ENCODE peak calls at places on chromosomes 5 and 9, in five cellular contexts. One of them, this sample, is unnamed.

GRCh38 chr5:69467442-69468225 is 25.0 kb upstream of the OCLN start:
- DNase-seq in iPS-NIHi11: no peak
- DNase-seq in M059J: no peak
- DNase-seq in activated gamma-delta T cell treated with anti-CD3 and anti-CD28 coated beads, Interleukin-2, amount 50 U/mL, for 16 hours: no peak
- DNase-seq in HT1080: no peak
- DNase-seq in this sample: no peak

GRCh38 chr5:132498686-132499271 is 8.2 kb upstream of the IRF1 start:
- DNase-seq in M059J: peak
- DNase-seq in activated gamma-delta T cell treated with anti-CD3 and anti-CD28 coated beads, Interleukin-2, amount 50 U/mL, for 16 hours: no peak
- DNase-seq in HT1080: no peak
- DNase-seq in iPS-NIHi11: no peak
- DNase-seq in this sample: no peak

GRCh38 chr5:177472460-177473441 is 683 bp downstream of the DBN1 start:
- DNase-seq in activated gamma-delta T cell treated with anti-CD3 and anti-CD28 coated beads, Interleukin-2, amount 50 U/mL, for 16 hours: peak
- DNase-seq in HT1080: no peak
- DNase-seq in M059J: peak
- DNase-seq in iPS-NIHi11: peak
- DNase-seq in this sample: peak

GRCh38 chr9:80191108-80191507 is 619.3 kb downstream of the TLE4 start:
- DNase-seq in activated gamma-delta T cell treated with anti-CD3 and anti-CD28 coated beads, Interleukin-2, amount 50 U/mL, for 16 hours: no peak
- DNase-seq in iPS-NIHi11: no peak
- DNase-seq in M059J: no peak
- DNase-seq in HT1080: no peak
- DNase-seq in this sample: no peak

GRCh38 chr9:130236436-130236985 is 29.0 kb upstream of the HMCN2 start:
- DNase-seq in iPS-NIHi11: no peak
- DNase-seq in HT1080: no peak
- DNase-seq in activated gamma-delta T cell treated with anti-CD3 and anti-CD28 coated beads, Interleukin-2, amount 50 U/mL, for 16 hours: no peak
- DNase-seq in M059J: no peak
- DNase-seq in this sample: no peak

GRCh38 chr9:104864675-104865104 is 63.3 kb downstream of the ABCA1 start:
- DNase-seq in activated gamma-delta T cell treated with anti-CD3 and anti-CD28 coated beads, Interleukin-2, amount 50 U/mL, for 16 hours: no peak
- DNase-seq in M059J: no peak
- DNase-seq in iPS-NIHi11: no peak
- DNase-seq in HT1080: no peak
- DNase-seq in this sample: no peak

GRCh38 chr5:75948441-75948840 is 134.7 kb upstream of the SV2C start:
- DNase-seq in HT1080: no peak
- DNase-seq in activated gamma-delta T cell treated with anti-CD3 and anti-CD28 coated beads, Interleukin-2, amount 50 U/mL, for 16 hours: no peak
- DNase-seq in M059J: no peak
- DNase-seq in iPS-NIHi11: no peak
- DNase-seq in this sample: no peak

GRCh38 chr5:164052536-164053090 is 547.2 kb downstream of the MAT2B start:
- DNase-seq in HT1080: no peak
- DNase-seq in M059J: peak
- DNase-seq in activated gamma-delta T cell treated with anti-CD3 and anti-CD28 coated beads, Interleukin-2, amount 50 U/mL, for 16 hours: no peak
- DNase-seq in iPS-NIHi11: no peak
- DNase-seq in this sample: no peak

GRCh38 chr5:7991125-7991821 is 122.3 kb downstream of the MTRR start:
- DNase-seq in activated gamma-delta T cell treated with anti-CD3 and anti-CD28 coated beads, Interleukin-2, amount 50 U/mL, for 16 hours: no peak
- DNase-seq in HT1080: peak
- DNase-seq in M059J: peak
- DNase-seq in iPS-NIHi11: peak
- DNase-seq in this sample: no peak

GRCh38 chr5:50733737-50734136 is 67.3 kb downstream of the PARP8 start:
- DNase-seq in iPS-NIHi11: no peak
- DNase-seq in HT1080: no peak
- DNase-seq in M059J: no peak
- DNase-seq in activated gamma-delta T cell treated with anti-CD3 and anti-CD28 coated beads, Interleukin-2, amount 50 U/mL, for 16 hours: no peak
- DNase-seq in this sample: no peak

GRCh38 chr9:75372499-75373268 is 284.4 kb downstream of the OSTF1 start:
- DNase-seq in activated gamma-delta T cell treated with anti-CD3 and anti-CD28 coated beads, Interleukin-2, amount 50 U/mL, for 16 hours: no peak
- DNase-seq in HT1080: peak
- DNase-seq in iPS-NIHi11: no peak
- DNase-seq in M059J: peak
- DNase-seq in this sample: no peak

GRCh38 chr5:159094745-159095144 is 5.0 kb downstream of the EBF1 start:
- DNase-seq in activated gamma-delta T cell treated with anti-CD3 and anti-CD28 coated beads, Interleukin-2, amount 50 U/mL, for 16 hours: peak
- DNase-seq in M059J: peak
- DNase-seq in HT1080: peak
- DNase-seq in iPS-NIHi11: no peak
- DNase-seq in this sample: peak

GRCh38 chr5:53100606-53101005 is 9.0 kb downstream of the MOCS2 start:
- DNase-seq in activated gamma-delta T cell treated with anti-CD3 and anti-CD28 coated beads, Interleukin-2, amount 50 U/mL, for 16 hours: no peak
- DNase-seq in iPS-NIHi11: no peak
- DNase-seq in M059J: no peak
- DNase-seq in HT1080: no peak
- DNase-seq in this sample: no peak

GRCh38 chr9:109903515-109904138 is 123.6 kb downstream of the PALM2AKAP2 start:
- DNase-seq in activated gamma-delta T cell treated with anti-CD3 and anti-CD28 coated beads, Interleukin-2, amount 50 U/mL, for 16 hours: peak
- DNase-seq in iPS-NIHi11: peak
- DNase-seq in M059J: peak
- DNase-seq in HT1080: peak
- DNase-seq in this sample: peak

GRCh38 chr9:104094534-104095020 is 468 bp downstream of the SMC2 start:
- DNase-seq in HT1080: peak
- DNase-seq in iPS-NIHi11: peak
- DNase-seq in activated gamma-delta T cell treated with anti-CD3 and anti-CD28 coated beads, Interleukin-2, amount 50 U/mL, for 16 hours: no peak
- DNase-seq in M059J: no peak
- DNase-seq in this sample: no peak

GRCh38 chr9:102032614-102033013 is 294.2 kb upstream of the GRIN3A start:
- DNase-seq in M059J: no peak
- DNase-seq in activated gamma-delta T cell treated with anti-CD3 and anti-CD28 coated beads, Interleukin-2, amount 50 U/mL, for 16 hours: no peak
- DNase-seq in HT1080: no peak
- DNase-seq in iPS-NIHi11: no peak
- DNase-seq in this sample: no peak

GRCh38 chr5:179217356-179217755 is 127.9 kb downstream of the ADAMTS2 start:
- DNase-seq in iPS-NIHi11: no peak
- DNase-seq in HT1080: no peak
- DNase-seq in M059J: peak
- DNase-seq in activated gamma-delta T cell treated with anti-CD3 and anti-CD28 coated beads, Interleukin-2, amount 50 U/mL, for 16 hours: no peak
- DNase-seq in this sample: no peak

GRCh38 chr5:133757396-133757795 is 145.1 kb upstream of the FSTL4 start:
- DNase-seq in iPS-NIHi11: no peak
- DNase-seq in activated gamma-delta T cell treated with anti-CD3 and anti-CD28 coated beads, Interleukin-2, amount 50 U/mL, for 16 hours: no peak
- DNase-seq in HT1080: no peak
- DNase-seq in M059J: no peak
- DNase-seq in this sample: no peak

GRCh38 chr5:102858808-102859207 is 103.7 kb downstream of the PAM start:
- DNase-seq in M059J: peak
- DNase-seq in HT1080: peak
- DNase-seq in activated gamma-delta T cell treated with anti-CD3 and anti-CD28 coated beads, Interleukin-2, amount 50 U/mL, for 16 hours: no peak
- DNase-seq in iPS-NIHi11: no peak
- DNase-seq in this sample: no peak

GRCh38 chr9:77015291-77016048 is 4.0 kb upstream of the FOXB2 start:
- DNase-seq in HT1080: no peak
- DNase-seq in activated gamma-delta T cell treated with anti-CD3 and anti-CD28 coated beads, Interleukin-2, amount 50 U/mL, for 16 hours: no peak
- DNase-seq in iPS-NIHi11: no peak
- DNase-seq in M059J: no peak
- DNase-seq in this sample: no peak

GRCh38 chr9:111161015-111161415 is 122.7 kb upstream of the LPAR1 start:
- DNase-seq in activated gamma-delta T cell treated with anti-CD3 and anti-CD28 coated beads, Interleukin-2, amount 50 U/mL, for 16 hours: no peak
- DNase-seq in iPS-NIHi11: no peak
- DNase-seq in HT1080: peak
- DNase-seq in M059J: peak
- DNase-seq in this sample: no peak

GRCh38 chr5:173853370-173854131 is 34.6 kb upstream of the CPEB4 start:
- DNase-seq in activated gamma-delta T cell treated with anti-CD3 and anti-CD28 coated beads, Interleukin-2, amount 50 U/mL, for 16 hours: no peak
- DNase-seq in HT1080: no peak
- DNase-seq in iPS-NIHi11: no peak
- DNase-seq in M059J: no peak
- DNase-seq in this sample: no peak

GRCh38 chr5:162796507-162796906 is 640.9 kb upstream of the CCNG1 start:
- DNase-seq in HT1080: no peak
- DNase-seq in activated gamma-delta T cell treated with anti-CD3 and anti-CD28 coated beads, Interleukin-2, amount 50 U/mL, for 16 hours: no peak
- DNase-seq in iPS-NIHi11: no peak
- DNase-seq in M059J: no peak
- DNase-seq in this sample: no peak

GRCh38 chr9:89435315-89435823 is 62.5 kb downstream of the SEMA4D start:
- DNase-seq in iPS-NIHi11: peak
- DNase-seq in M059J: no peak
- DNase-seq in activated gamma-delta T cell treated with anti-CD3 and anti-CD28 coated beads, Interleukin-2, amount 50 U/mL, for 16 hours: no peak
- DNase-seq in HT1080: no peak
- DNase-seq in this sample: no peak

This sample was measured in HEK293T.